ENCODE peak calls at places on chromosomes 2 and 18, in five cellular contexts. One of them, this sample, is unnamed.

GRCh38 chr2:240831594-240832204 is 11.7 kb upstream of the KIF1A start:
- DNase-seq in posterior vena cava: no peak
- DNase-seq in activated T-helper 1 cell treated with Interleukin-2 at 50 U/mL for 16 hours: no peak
- DNase-seq in GM12865: no peak
- DNase-seq in stimulated activated CD4-positive, alpha-beta T cell treated with anti-CD3 and anti-CD28 coated beads, TNF-alpha, amount 100 ng/mL, for 1 hour: no peak
- DNase-seq in this sample: no peak

GRCh38 chr18:40852406-40852805 is 1102.6 kb upstream of the PIK3C3 start:
- DNase-seq in GM12865: no peak
- DNase-seq in posterior vena cava: no peak
- DNase-seq in activated T-helper 1 cell treated with Interleukin-2 at 50 U/mL for 16 hours: no peak
- DNase-seq in stimulated activated CD4-positive, alpha-beta T cell treated with anti-CD3 and anti-CD28 coated beads, TNF-alpha, amount 100 ng/mL, for 1 hour: no peak
- DNase-seq in this sample: no peak

GRCh38 chr2:9692392-9693137 is 61.8 kb upstream of the YWHAQ start:
- DNase-seq in stimulated activated CD4-positive, alpha-beta T cell treated with anti-CD3 and anti-CD28 coated beads, TNF-alpha, amount 100 ng/mL, for 1 hour: no peak
- DNase-seq in posterior vena cava: peak; percentile 91
- DNase-seq in GM12865: peak; percentile 40
- DNase-seq in activated T-helper 1 cell treated with Interleukin-2 at 50 U/mL for 16 hours: no peak
- DNase-seq in this sample: no peak

GRCh38 chr2:138395565-138396306 is 105.8 kb upstream of the SPOPL start:
- DNase-seq in GM12865: no peak
- DNase-seq in stimulated activated CD4-positive, alpha-beta T cell treated with anti-CD3 and anti-CD28 coated beads, TNF-alpha, amount 100 ng/mL, for 1 hour: no peak
- DNase-seq in activated T-helper 1 cell treated with Interleukin-2 at 50 U/mL for 16 hours: no peak
- DNase-seq in posterior vena cava: no peak
- DNase-seq in this sample: no peak

GRCh38 chr2:204664708-204665121 is 119.4 kb downstream of the PARD3B start:
- DNase-seq in GM12865: no peak
- DNase-seq in stimulated activated CD4-positive, alpha-beta T cell treated with anti-CD3 and anti-CD28 coated beads, TNF-alpha, amount 100 ng/mL, for 1 hour: no peak
- DNase-seq in posterior vena cava: no peak
- DNase-seq in activated T-helper 1 cell treated with Interleukin-2 at 50 U/mL for 16 hours: no peak
- DNase-seq in this sample: peak; percentile 20

GRCh38 chr2:39685135-39685534 is 19.4 kb downstream of the TMEM178A start:
- DNase-seq in posterior vena cava: no peak
- DNase-seq in stimulated activated CD4-positive, alpha-beta T cell treated with anti-CD3 and anti-CD28 coated beads, TNF-alpha, amount 100 ng/mL, for 1 hour: no peak
- DNase-seq in activated T-helper 1 cell treated with Interleukin-2 at 50 U/mL for 16 hours: no peak
- DNase-seq in GM12865: no peak
- DNase-seq in this sample: no peak

GRCh38 chr18:13290856-13291271 is 72.3 kb downstream of the LDLRAD4 start:
- DNase-seq in activated T-helper 1 cell treated with Interleukin-2 at 50 U/mL for 16 hours: no peak
- DNase-seq in GM12865: peak; percentile 17
- DNase-seq in posterior vena cava: peak; percentile 58
- DNase-seq in stimulated activated CD4-positive, alpha-beta T cell treated with anti-CD3 and anti-CD28 coated beads, TNF-alpha, amount 100 ng/mL, for 1 hour: no peak
- DNase-seq in this sample: no peak

GRCh38 chr2:138010890-138011289 is 46.6 kb downstream of the HNMT start:
- DNase-seq in stimulated activated CD4-positive, alpha-beta T cell treated with anti-CD3 and anti-CD28 coated beads, TNF-alpha, amount 100 ng/mL, for 1 hour: no peak
- DNase-seq in posterior vena cava: no peak
- DNase-seq in activated T-helper 1 cell treated with Interleukin-2 at 50 U/mL for 16 hours: no peak
- DNase-seq in GM12865: peak; percentile 10
- DNase-seq in this sample: no peak

GRCh38 chr2:64442801-64443429 is 11.0 kb upstream of the LGALSL start:
- DNase-seq in GM12865: no peak
- DNase-seq in posterior vena cava: no peak
- DNase-seq in activated T-helper 1 cell treated with Interleukin-2 at 50 U/mL for 16 hours: no peak
- DNase-seq in stimulated activated CD4-positive, alpha-beta T cell treated with anti-CD3 and anti-CD28 coated beads, TNF-alpha, amount 100 ng/mL, for 1 hour: no peak
- DNase-seq in this sample: no peak

GRCh38 chr2:182887093-182887492 is 20.7 kb upstream of the FRZB start:
- DNase-seq in posterior vena cava: no peak
- DNase-seq in activated T-helper 1 cell treated with Interleukin-2 at 50 U/mL for 16 hours: no peak
- DNase-seq in stimulated activated CD4-positive, alpha-beta T cell treated with anti-CD3 and anti-CD28 coated beads, TNF-alpha, amount 100 ng/mL, for 1 hour: no peak
- DNase-seq in GM12865: no peak
- DNase-seq in this sample: no peak

GRCh38 chr2:27422958-27423357 is 5.5 kb upstream of the NRBP1 start:
- DNase-seq in posterior vena cava: no peak
- DNase-seq in stimulated activated CD4-positive, alpha-beta T cell treated with anti-CD3 and anti-CD28 coated beads, TNF-alpha, amount 100 ng/mL, for 1 hour: no peak
- DNase-seq in GM12865: no peak
- DNase-seq in activated T-helper 1 cell treated with Interleukin-2 at 50 U/mL for 16 hours: no peak
- DNase-seq in this sample: no peak

GRCh38 chr18:72692595-72692994 is 148.5 kb upstream of the CBLN2 start:
- DNase-seq in stimulated activated CD4-positive, alpha-beta T cell treated with anti-CD3 and anti-CD28 coated beads, TNF-alpha, amount 100 ng/mL, for 1 hour: no peak
- DNase-seq in posterior vena cava: no peak
- DNase-seq in activated T-helper 1 cell treated with Interleukin-2 at 50 U/mL for 16 hours: no peak
- DNase-seq in GM12865: no peak
- DNase-seq in this sample: no peak

GRCh38 chr2:23449831-23450331 is 64.9 kb downstream of the KLHL29 start:
- DNase-seq in activated T-helper 1 cell treated with Interleukin-2 at 50 U/mL for 16 hours: no peak
- DNase-seq in stimulated activated CD4-positive, alpha-beta T cell treated with anti-CD3 and anti-CD28 coated beads, TNF-alpha, amount 100 ng/mL, for 1 hour: no peak
- DNase-seq in posterior vena cava: no peak
- DNase-seq in GM12865: no peak
- DNase-seq in this sample: no peak